ENCODE peak calls at places on chromosomes 4 and X, in seven cellular contexts. One of them, this sample, is unnamed.

GRCh38 chr4:10225096-10225495 is 108.5 kb upstream of the WDR1 start:
- DNase-seq in ELF-1: no peak
- DNase-seq in foreskin fibroblast: no peak
- DNase-seq in mesenchymal stem cell: no peak
- DNase-seq in ACHN: no peak
- DNase-seq in Peyer's patch: no peak
- DNase-seq in endothelial cell: no peak
- DNase-seq in this sample: no peak

GRCh38 chr4:7719354-7720174 is 220.1 kb downstream of the AFAP1 start:
- DNase-seq in ACHN: peak; percentile 28
- DNase-seq in mesenchymal stem cell: peak; percentile 42
- DNase-seq in ELF-1: peak; percentile 82
- DNase-seq in Peyer's patch: peak; percentile 66
- DNase-seq in endothelial cell: peak; percentile 89
- DNase-seq in foreskin fibroblast: peak; percentile 63
- DNase-seq in this sample: no peak

GRCh38 chr4:101699441-101700117 is 91.0 kb upstream of the BANK1 start:
- DNase-seq in Peyer's patch: no peak
- DNase-seq in endothelial cell: no peak
- DNase-seq in ACHN: no peak
- DNase-seq in foreskin fibroblast: no peak
- DNase-seq in mesenchymal stem cell: no peak
- DNase-seq in ELF-1: no peak
- DNase-seq in this sample: no peak

GRCh38 chr4:152106113-152106763 is 345.4 kb upstream of the GATB start:
- DNase-seq in mesenchymal stem cell: peak; percentile 99
- DNase-seq in endothelial cell: peak; percentile 28
- DNase-seq in ELF-1: peak; percentile 65
- DNase-seq in ACHN: peak; percentile 90
- DNase-seq in Peyer's patch: no peak
- DNase-seq in foreskin fibroblast: peak; percentile 94
- DNase-seq in this sample: peak; percentile 97

GRCh38 chrX:116881961-116882360 is 419.2 kb upstream of the CT83 start:
- DNase-seq in endothelial cell: no peak
- DNase-seq in mesenchymal stem cell: no peak
- DNase-seq in ELF-1: peak; percentile 4
- DNase-seq in foreskin fibroblast: no peak
- DNase-seq in Peyer's patch: no peak
- DNase-seq in ACHN: no peak
- DNase-seq in this sample: no peak

GRCh38 chr4:47075241-47075640 is 43.9 kb downstream of the GABRB1 start:
- DNase-seq in Peyer's patch: no peak
- DNase-seq in foreskin fibroblast: peak; percentile 70
- DNase-seq in endothelial cell: no peak
- DNase-seq in ACHN: no peak
- DNase-seq in mesenchymal stem cell: no peak
- DNase-seq in ELF-1: no peak
- DNase-seq in this sample: peak; percentile 54

GRCh38 chrX:56232221-56233082 is at the start of gene KLF8:
- DNase-seq in ELF-1: peak; percentile 84
- DNase-seq in ACHN: peak; percentile 40
- DNase-seq in Peyer's patch: peak; percentile 58
- DNase-seq in endothelial cell: peak; percentile 13
- DNase-seq in foreskin fibroblast: peak; percentile 54
- DNase-seq in mesenchymal stem cell: no peak
- DNase-seq in this sample: no peak

GRCh38 chr4:78747328-78747946 is 28.7 kb upstream of the BMP2K start:
- DNase-seq in foreskin fibroblast: peak; percentile 73
- DNase-seq in ELF-1: no peak
- DNase-seq in mesenchymal stem cell: no peak
- DNase-seq in Peyer's patch: no peak
- DNase-seq in endothelial cell: no peak
- DNase-seq in ACHN: no peak
- DNase-seq in this sample: peak; percentile 92

GRCh38 chr4:174669278-174669677 is 147.0 kb upstream of the HPGD start:
- DNase-seq in ACHN: peak; percentile 80
- DNase-seq in mesenchymal stem cell: peak; percentile 81
- DNase-seq in ELF-1: no peak
- DNase-seq in Peyer's patch: no peak
- DNase-seq in endothelial cell: no peak
- DNase-seq in foreskin fibroblast: peak; percentile 59
- DNase-seq in this sample: peak; percentile 50

GRCh38 chr4:81472249-81473085 is 760 bp upstream of the RASGEF1B start:
- DNase-seq in endothelial cell: peak; percentile 29
- DNase-seq in Peyer's patch: no peak
- DNase-seq in mesenchymal stem cell: peak; percentile 44
- DNase-seq in ELF-1: no peak
- DNase-seq in ACHN: no peak
- DNase-seq in foreskin fibroblast: peak; percentile 60
- DNase-seq in this sample: no peak

This sample was measured in IMR-90.